ENCODE peak calls at places on chromosomes 7 and 10, in five cellular contexts. One of them, this sample, is unnamed.

GRCh38 chr10:98910048-98910447 is 325.6 kb downstream of the HPSE2 start:
- DNase-seq in NCI-H1694 treated with DMSO at 0.1 percent for 48 hours: no peak
- DNase-seq in heart right ventricle: no peak
- DNase-seq in M059J: no peak
- DNase-seq in HEK293T: no peak
- DNase-seq in this sample: no peak

GRCh38 chr10:7787150-7787856 is 490 bp downstream of the KIN start:
- DNase-seq in NCI-H1694 treated with DMSO at 0.1 percent for 48 hours: no peak
- DNase-seq in heart right ventricle: no peak
- DNase-seq in M059J: peak
- DNase-seq in HEK293T: no peak
- DNase-seq in this sample: no peak

GRCh38 chr10:63628526-63629362 is 107.5 kb downstream of the REEP3 start:
- DNase-seq in NCI-H1694 treated with DMSO at 0.1 percent for 48 hours: peak
- DNase-seq in heart right ventricle: peak
- DNase-seq in M059J: peak
- DNase-seq in HEK293T: peak
- DNase-seq in this sample: peak

GRCh38 chr10:126945351-126946035 is 40.3 kb downstream of the DOCK1 start:
- DNase-seq in NCI-H1694 treated with DMSO at 0.1 percent for 48 hours: no peak
- DNase-seq in heart right ventricle: no peak
- DNase-seq in M059J: peak
- DNase-seq in HEK293T: no peak
- DNase-seq in this sample: no peak

GRCh38 chr7:92044148-92044547 is 90.1 kb downstream of the CYP51A1 start:
- DNase-seq in NCI-H1694 treated with DMSO at 0.1 percent for 48 hours: no peak
- DNase-seq in heart right ventricle: no peak
- DNase-seq in M059J: no peak
- DNase-seq in HEK293T: no peak
- DNase-seq in this sample: no peak

GRCh38 chr10:7525314-7526016 is 114.6 kb upstream of the SFMBT2 start:
- DNase-seq in NCI-H1694 treated with DMSO at 0.1 percent for 48 hours: peak
- DNase-seq in heart right ventricle: no peak
- DNase-seq in M059J: peak
- DNase-seq in HEK293T: peak
- DNase-seq in this sample: peak

GRCh38 chr7:37212051-37212450 is 236.6 kb downstream of the ELMO1 start:
- DNase-seq in NCI-H1694 treated with DMSO at 0.1 percent for 48 hours: no peak
- DNase-seq in heart right ventricle: no peak
- DNase-seq in M059J: no peak
- DNase-seq in HEK293T: no peak
- DNase-seq in this sample: no peak

GRCh38 chr10:103584216-103585010 is 90.9 kb downstream of the NEURL1 start:
- DNase-seq in NCI-H1694 treated with DMSO at 0.1 percent for 48 hours: no peak
- DNase-seq in heart right ventricle: peak
- DNase-seq in M059J: no peak
- DNase-seq in HEK293T: no peak
- DNase-seq in this sample: peak

GRCh38 chr10:76902949-76903348 is 734.7 kb downstream of the KCNMA1 start:
- DNase-seq in NCI-H1694 treated with DMSO at 0.1 percent for 48 hours: no peak
- DNase-seq in heart right ventricle: peak
- DNase-seq in M059J: peak
- DNase-seq in HEK293T: peak
- DNase-seq in this sample: peak

GRCh38 chr7:46930336-46930735 is 651.6 kb downstream of the TNS3 start:
- DNase-seq in NCI-H1694 treated with DMSO at 0.1 percent for 48 hours: no peak
- DNase-seq in heart right ventricle: no peak
- DNase-seq in M059J: peak
- DNase-seq in HEK293T: no peak
- DNase-seq in this sample: no peak

GRCh38 chr7:82319674-82320118 is 123.9 kb downstream of the CACNA2D1 start:
- DNase-seq in NCI-H1694 treated with DMSO at 0.1 percent for 48 hours: peak
- DNase-seq in heart right ventricle: peak
- DNase-seq in M059J: peak
- DNase-seq in HEK293T: peak
- DNase-seq in this sample: no peak

This sample was measured in iPS-NIHi11.